ENCODE peak calls at places on chromosomes 6 and 20, in seven cellular contexts. S is hepatocyte; E is body of pancreas; T is endodermal cell; C is transverse colon; L is A549; A is CD4-positive, alpha-beta T cell. V is an unnamed sample.

GRCh38 chr6:100344321-100344720 is 120.4 kb downstream of the SIM1 start:
- DNase-seq in S (no peak), E (no peak), T (no peak), C (no peak), L (no peak), A (no peak), V (no peak)

GRCh38 chr20:13101276-13101675 is 92.5 kb downstream of the SPTLC3 start:
- DNase-seq in S (no peak), E (no peak), T (no peak), C (no peak), L (no peak), A (no peak), V (no peak)

GRCh38 chr20:50089787-50090177 is 23.2 kb downstream of the UBE2V1 start:
- DNase-seq in S (no peak), E (no peak), T (no peak), C (no peak), L (no peak), A (no peak), V (no peak)

GRCh38 chr6:113137411-113137810 is 719.7 kb upstream of the MARCKS start:
- DNase-seq in S (peak; percentile 7), E (peak; percentile 20), T (peak; percentile 48), C (no peak), L (no peak), A (no peak), V (no peak)

GRCh38 chr6:146741609-146742008 is 142.8 kb downstream of the ADGB start:
- DNase-seq in S (no peak), E (no peak), T (no peak), C (no peak), L (no peak), A (no peak), V (no peak)

GRCh38 chr6:169452117-169452868 is 198.6 kb upstream of the THBS2 start:
- DNase-seq in S (no peak), E (peak; percentile 39), T (no peak), C (peak; percentile 58), L (no peak), A (no peak), V (no peak)

GRCh38 chr20:22374678-22375590 is 209.4 kb downstream of the FOXA2 start:
- DNase-seq in S (no peak), E (no peak), T (no peak), C (no peak), L (no peak), A (no peak), V (no peak)

GRCh38 chr6:118744261-118744941 is 93.0 kb upstream of the CEP85L start:
- DNase-seq in S (no peak), E (no peak), T (no peak), C (no peak), L (no peak), A (no peak), V (no peak)

GRCh38 chr6:5379647-5380242 is 118.4 kb downstream of the FARS2 start:
- DNase-seq in S (peak; percentile 38), E (no peak), T (peak; percentile 83), C (peak; percentile 20), L (peak; percentile 9), A (no peak), V (no peak)

GRCh38 chr6:17167327-17167979 is 65.6 kb downstream of the STMND1 start:
- DNase-seq in S (peak; percentile 69), E (peak; percentile 72), T (peak; percentile 93), C (peak; percentile 41), L (peak; percentile 52), A (no peak), V (no peak)

GRCh38 chr6:75076009-75076408 is 129.8 kb downstream of the COL12A1 start:
- DNase-seq in S (no peak), E (no peak), T (no peak), C (no peak), L (no peak), A (no peak), V (no peak)

GRCh38 chr6:41370488-41371111 is 35.2 kb downstream of the NCR2 start:
- DNase-seq in S (no peak), E (no peak), T (no peak), C (no peak), L (no peak), A (no peak), V (no peak)

GRCh38 chr6:85482206-85483040 is 32.5 kb downstream of the NT5E start:
- DNase-seq in S (no peak), E (no peak), T (peak; percentile 39), C (no peak), L (no peak), A (no peak), V (no peak)

GRCh38 chr6:164695896-164696295 is 613.5 kb downstream of the C6orf118 start:
- DNase-seq in S (no peak), E (no peak), T (no peak), C (no peak), L (no peak), A (no peak), V (no peak)

GRCh38 chr6:164690702-164691500 is 618.5 kb downstream of the C6orf118 start:
- DNase-seq in S (no peak), E (no peak), T (no peak), C (no peak), L (no peak), A (no peak), V (no peak)

GRCh38 chr6:164693934-164694333 is 615.5 kb downstream of the C6orf118 start:
- DNase-seq in S (no peak), E (no peak), T (peak; percentile 47), C (no peak), L (no peak), A (no peak), V (no peak)

GRCh38 chr6:164690241-164690640 is 619.2 kb downstream of the C6orf118 start:
- DNase-seq in S (no peak), E (no peak), T (no peak), C (no peak), L (no peak), A (no peak), V (no peak)

DNA sequence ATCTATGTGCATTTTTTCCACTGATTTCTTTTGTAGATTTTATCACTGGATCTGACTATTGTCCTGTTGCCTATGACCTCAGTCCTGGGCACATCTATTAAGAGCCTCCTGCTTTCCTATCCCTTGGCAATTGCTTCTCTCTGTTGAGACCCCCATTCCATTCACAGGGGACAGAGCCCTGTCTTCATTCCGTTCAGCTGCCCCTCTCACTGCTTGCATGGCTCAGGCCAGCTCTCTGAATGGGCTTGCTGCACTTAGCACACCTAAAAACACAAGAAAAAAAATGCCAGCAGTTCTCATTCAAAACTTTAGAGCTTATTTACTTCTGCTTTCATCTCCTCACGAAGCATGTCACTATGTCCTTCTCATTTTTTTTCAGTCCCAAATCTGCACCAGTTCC is 616.6 kb downstream of the C6orf118 start:
- DNase-seq in S (no peak), E (no peak), T (peak; percentile 42), C (no peak), L (no peak), A (no peak), V (no peak)
- H3K9me3 ChIP-seq in S (no peaks in the 10 kb centered on the region), E (no peaks in the 10 kb centered on the region), T (peaks cover 5% of the 10 kb centered on the region), C (no peaks in the 10 kb centered on the region), L (no peaks in the 10 kb centered on the region), A (no peaks in the 10 kb centered on the region), V (no peaks in the 10 kb centered on the region)

GRCh38 chr6:10692965-10693538 is 1.4 kb downstream of the C6orf52 start:
- DNase-seq in S (peak; percentile 45), E (no peak), T (peak; percentile 62), C (no peak), L (no peak), A (no peak), V (no peak)
- H3K9me3 ChIP-seq in S (no peaks in the 10 kb centered on the region), E (no peaks in the 10 kb centered on the region), T (peaks cover 9% of the 10 kb centered on the region), C (no peaks in the 10 kb centered on the region), L (no peaks in the 10 kb centered on the region), A (no peaks in the 10 kb centered on the region), V (no peaks in the 10 kb centered on the region)

GRCh38 chr6:155381856-155382690 is 67.8 kb upstream of the TFB1M start:
- DNase-seq in S (no peak), E (no peak), T (no peak), C (no peak), L (no peak), A (no peak), V (no peak)

GRCh38 chr6:155389130-155389529 is 66.5 kb downstream of the NOX3 start:
- DNase-seq in S (no peak), E (no peak), T (no peak), C (no peak), L (no peak), A (no peak), V (no peak)

GRCh38 chr6:155384343-155384742 is 70.1 kb upstream of the TFB1M start:
- DNase-seq in S (no peak), E (no peak), T (no peak), C (no peak), L (no peak), A (no peak), V (no peak)

GRCh38 chr6:155388546-155388945 is 67.1 kb downstream of the NOX3 start:
- DNase-seq in S (no peak), E (no peak), T (no peak), C (no peak), L (no peak), A (no peak), V (no peak)

GRCh38 chr6:155387551-155387950 is 68.1 kb downstream of the NOX3 start:
- DNase-seq in S (no peak), E (no peak), T (no peak), C (no peak), L (no peak), A (no peak), V (no peak)
- H3K9me3 ChIP-seq in S (no peaks in the 10 kb centered on the region), E (no peaks in the 10 kb centered on the region), T (no peaks in the 10 kb centered on the region), C (no peaks in the 10 kb centered on the region), L (no peaks in the 10 kb centered on the region), A (no peaks in the 10 kb centered on the region), V (no peaks in the 10 kb centered on the region)

GRCh38 chr20:23966298-23966697 is 22.3 kb downstream of the GGTLC1 start:
- DNase-seq in S (no peak), E (no peak), T (no peak), C (no peak), L (no peak), A (no peak), V (no peak)
- H3K9me3 ChIP-seq in S (peaks cover 10% of the 10 kb centered on the region), E (no peaks in the 10 kb centered on the region), T (peaks cover 35% of the 10 kb centered on the region), C (no peaks in the 10 kb centered on the region), L (peaks cover 4% of the 10 kb centered on the region), A (no peaks in the 10 kb centered on the region), V (no peaks in the 10 kb centered on the region)

GRCh38 chr20:32607324-32607723 is 22.2 kb upstream of the NOL4L start:
- DNase-seq in S (no peak), E (no peak), T (no peak), C (no peak), L (no peak), A (no peak), V (no peak)
- H3K9me3 ChIP-seq in S (no peaks in the 10 kb centered on the region), E (no peaks in the 10 kb centered on the region), T (no peaks in the 10 kb centered on the region), C (no peaks in the 10 kb centered on the region), L (no peaks in the 10 kb centered on the region), A (no peaks in the 10 kb centered on the region), V (no peaks in the 10 kb centered on the region)

DNA sequence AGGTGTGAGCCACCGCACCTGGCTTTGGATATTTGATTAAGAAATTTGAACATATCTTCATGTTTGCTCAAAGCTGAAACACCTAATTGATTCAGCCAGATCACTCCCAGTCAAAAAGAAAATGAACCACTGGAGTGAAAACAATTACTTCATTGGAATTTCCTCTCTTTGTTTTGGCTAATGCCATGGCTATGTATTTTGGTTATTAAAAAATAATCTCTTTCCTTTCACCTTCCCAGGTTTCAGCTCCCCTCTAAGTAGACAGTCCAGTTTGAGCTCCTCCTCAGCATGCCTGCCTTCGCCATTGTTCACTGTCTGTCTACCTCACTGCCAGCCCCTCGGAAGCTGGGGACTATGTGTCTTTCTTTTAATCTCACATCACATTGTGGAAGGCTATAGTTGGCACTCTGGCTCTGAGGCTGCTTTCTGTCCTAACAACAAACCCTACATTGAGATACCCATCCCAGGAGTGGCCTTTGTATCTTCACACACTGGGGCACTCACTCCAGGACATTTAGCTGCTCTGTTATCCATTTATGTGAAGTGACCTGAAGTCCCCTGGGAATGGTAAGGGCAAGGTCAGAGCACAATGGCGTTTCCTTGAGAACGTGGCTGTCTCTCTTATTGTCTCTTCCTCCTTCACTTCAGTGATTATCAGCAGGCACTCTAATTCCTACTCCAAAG is 764.0 kb upstream of the CITED2 start:
- DNase-seq in S (no peak), E (no peak), T (no peak), C (no peak), L (no peak), A (no peak), V (no peak)
- H3K9me3 ChIP-seq in S (no peaks in the 10 kb centered on the region), E (no peaks in the 10 kb centered on the region), T (peaks cover 8% of the 10 kb centered on the region), C (peaks cover 3% of the 10 kb centered on the region), L (no peaks in the 10 kb centered on the region), A (peaks cover 5% of the 10 kb centered on the region), V (no peaks in the 10 kb centered on the region)

V was measured in T-helper 17 cell.